ENCODE peak calls at places on chromosomes 4 and X, in seven cellular contexts. Q, J, F, I, C, H and O are unnamed samples.

GRCh38 chr4:87423313-87424031 is 1.1 kb downstream of the NUDT9 start:
- DNase-seq in I (no peak), F (no peak), C (no peak), Q (peak; percentile 38), H (no peak), J (no peak), O (no peak)

GRCh38 chr4:148961526-148961925 is 519.3 kb upstream of the NR3C2 start:
- DNase-seq in I (no peak), J (no peak), Q (no peak), F (no peak), H (no peak), C (no peak), O (no peak)

GRCh38 chr4:121728798-121729226 is 32.0 kb upstream of the ANXA5 start:
- DNase-seq in F (no peak), Q (peak; percentile 38), I (no peak), C (no peak), J (no peak), H (peak; percentile 21), O (no peak)

GRCh38 chr4:7727727-7728126 is 211.9 kb downstream of the AFAP1 start:
- DNase-seq in J (no peak), I (no peak), Q (no peak), C (no peak), H (no peak), F (no peak), O (no peak)

GRCh38 chr4:43352859-43353258 is 460.3 kb downstream of the GRXCR1 start:
- DNase-seq in C (no peak), J (no peak), H (no peak), I (no peak), Q (no peak), F (no peak), O (no peak)

GRCh38 chr4:8904666-8905065 is 33.0 kb upstream of the HMX1 start:
- DNase-seq in C (no peak), J (no peak), I (peak; percentile 5), F (no peak), H (no peak), Q (no peak), O (no peak)

GRCh38 chrX:121000589-121000988 is 15.0 kb upstream of the CT47A1 start:
- DNase-seq in C (no peak), I (no peak), F (no peak), J (no peak), Q (peak; percentile 1), H (peak; percentile 33), O (no peak)

GRCh38 chr4:1223841-1224809 is 24.8 kb downstream of the CTBP1 start:
- DNase-seq in J (no peak), Q (no peak), H (no peak), C (no peak), I (no peak), F (no peak), O (no peak)

GRCh38 chr4:83011779-83012630 is 1.4 kb upstream of the LIN54 start:
- DNase-seq in C (peak; percentile 70), H (peak; percentile 20), J (peak; percentile 42), I (peak; percentile 40), F (no peak), Q (peak; percentile 59), O (no peak)

GRCh38 chrX:136200466-136200865 is 50.7 kb downstream of the MAP7D3 start:
- DNase-seq in F (no peak), I (no peak), C (no peak), J (no peak), Q (peak; percentile 45), H (peak; percentile 29), O (no peak)

GRCh38 chr4:1588306-1588705 is 95.8 kb downstream of the FAM53A start:
- DNase-seq in J (no peak), Q (no peak), I (no peak), F (no peak), H (no peak), C (no peak), O (no peak)

DNA sequence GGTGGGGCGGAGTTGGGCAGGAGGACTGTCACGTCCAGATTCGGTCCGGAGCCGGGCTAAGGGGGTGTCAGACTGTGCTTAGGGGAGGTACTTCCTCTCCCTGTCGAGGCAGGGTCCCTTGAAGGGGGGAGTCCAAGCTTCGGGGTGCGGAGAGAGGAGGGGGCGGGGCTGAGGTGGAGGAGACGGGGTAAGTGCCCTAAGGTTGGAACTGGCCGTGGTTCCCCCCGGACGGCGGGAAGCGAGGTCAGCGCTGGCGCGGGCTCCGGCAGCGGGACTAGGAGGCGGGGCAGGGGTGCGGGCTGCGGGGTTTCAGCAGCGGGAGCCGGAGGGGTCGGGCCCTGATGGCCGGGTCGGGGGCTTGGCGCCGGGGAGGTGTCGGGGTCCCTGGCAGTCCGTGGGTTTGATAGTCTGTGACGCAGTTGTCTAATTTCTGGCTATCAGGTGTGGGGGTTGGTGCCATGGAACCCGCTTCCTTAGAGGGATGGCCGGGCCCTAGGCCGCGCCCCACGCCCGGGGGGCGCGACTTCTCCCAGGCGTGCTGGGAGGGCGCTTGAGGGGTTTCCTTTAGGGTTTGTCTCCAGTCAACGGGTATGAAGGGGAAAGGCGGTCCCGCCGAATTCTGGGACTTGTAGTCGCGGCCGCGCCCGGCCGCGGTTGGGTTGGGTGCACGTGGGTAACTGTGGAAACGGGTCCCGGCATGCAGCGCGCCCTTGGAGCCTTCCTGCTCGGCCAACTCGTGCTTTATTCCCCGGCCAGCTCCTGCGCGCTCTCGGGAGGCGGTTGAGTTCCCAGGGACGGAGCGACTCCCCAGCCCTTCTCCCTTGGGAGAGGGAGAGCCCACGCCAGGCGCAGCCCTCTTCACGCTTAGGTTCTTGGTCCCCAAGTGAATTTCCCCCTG is 1.5 kb downstream of the DCUN1D4 start:
- DNase-seq in H (peak; percentile 92), J (peak; percentile 93), F (peak; percentile 58), I (peak; percentile 93), Q (peak; percentile 89), C (peak; percentile 96), O (peak; percentile 76)
- TF ChIP-seq POLR2A in H (peak; percentile 51), J (peak; percentile 21), F (no peak), I (peak; percentile 60), Q (peak; percentile 49), C (no peak), O (no peak)

GRCh38 chr4:174859904-174860303 is 30.9 kb upstream of the GLRA3 start:
- DNase-seq in H (no peak), C (no peak), Q (no peak), F (no peak), I (no peak), J (no peak), O (no peak)
- TF ChIP-seq POLR2A in H (no peak), C (no peak), Q (no peak), F (no peak), I (no peak), J (no peak), O (no peak)

DNA sequence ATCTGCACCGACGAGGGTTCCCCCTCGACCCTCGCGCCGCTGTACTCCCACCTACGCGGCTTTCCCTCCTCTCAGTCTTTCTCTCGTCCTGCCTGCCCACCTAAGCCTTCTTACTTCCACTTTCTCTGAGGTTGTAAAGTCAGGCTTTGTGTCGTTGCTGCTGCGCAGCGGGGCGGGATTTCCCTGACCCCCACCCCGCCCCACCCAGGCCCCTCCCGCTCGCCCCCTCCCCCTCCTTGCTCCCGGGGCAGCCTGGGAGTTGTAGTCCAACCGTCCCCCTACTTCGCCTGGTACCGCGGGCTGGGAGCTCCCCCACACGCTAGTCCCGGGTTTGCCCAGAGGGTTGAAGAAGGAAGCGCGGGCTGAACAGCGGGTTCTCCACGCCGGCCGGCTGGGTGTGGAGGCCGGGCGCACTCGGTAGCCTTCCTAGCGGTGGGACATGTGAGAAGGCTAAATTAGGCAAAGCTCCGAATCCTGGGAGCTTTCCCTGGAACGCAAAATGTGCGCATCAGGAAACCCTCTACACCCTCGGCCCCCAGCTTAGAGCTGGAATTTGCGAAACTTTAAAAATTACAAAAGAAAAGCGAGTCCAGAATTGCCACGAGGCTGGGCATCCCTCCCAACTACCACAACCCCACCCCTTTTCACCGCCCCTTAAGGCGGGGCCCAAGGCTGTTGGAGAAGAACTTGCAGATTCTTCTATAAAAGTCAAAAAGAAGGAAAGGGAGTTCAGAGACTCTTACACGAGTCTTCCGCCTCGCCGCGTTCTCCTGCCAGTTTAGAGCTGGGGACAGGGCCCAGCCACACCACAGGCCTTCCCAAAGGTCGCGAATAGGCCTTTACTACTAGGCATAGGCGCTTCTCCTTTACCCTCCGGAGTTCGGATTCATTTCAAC is at the start of gene ATP11C:
- DNase-seq in I (peak; percentile 85), C (peak; percentile 74), J (peak; percentile 79), F (peak; percentile 46), H (peak; percentile 89), Q (peak; percentile 82), O (peak; percentile 17)
- TF ChIP-seq POLR2A in I (peak; percentile 59), C (no peak), J (peak; percentile 55), F (peak; percentile 87), H (peak; percentile 89), Q (peak; percentile 84), O (no peak)

DNA sequence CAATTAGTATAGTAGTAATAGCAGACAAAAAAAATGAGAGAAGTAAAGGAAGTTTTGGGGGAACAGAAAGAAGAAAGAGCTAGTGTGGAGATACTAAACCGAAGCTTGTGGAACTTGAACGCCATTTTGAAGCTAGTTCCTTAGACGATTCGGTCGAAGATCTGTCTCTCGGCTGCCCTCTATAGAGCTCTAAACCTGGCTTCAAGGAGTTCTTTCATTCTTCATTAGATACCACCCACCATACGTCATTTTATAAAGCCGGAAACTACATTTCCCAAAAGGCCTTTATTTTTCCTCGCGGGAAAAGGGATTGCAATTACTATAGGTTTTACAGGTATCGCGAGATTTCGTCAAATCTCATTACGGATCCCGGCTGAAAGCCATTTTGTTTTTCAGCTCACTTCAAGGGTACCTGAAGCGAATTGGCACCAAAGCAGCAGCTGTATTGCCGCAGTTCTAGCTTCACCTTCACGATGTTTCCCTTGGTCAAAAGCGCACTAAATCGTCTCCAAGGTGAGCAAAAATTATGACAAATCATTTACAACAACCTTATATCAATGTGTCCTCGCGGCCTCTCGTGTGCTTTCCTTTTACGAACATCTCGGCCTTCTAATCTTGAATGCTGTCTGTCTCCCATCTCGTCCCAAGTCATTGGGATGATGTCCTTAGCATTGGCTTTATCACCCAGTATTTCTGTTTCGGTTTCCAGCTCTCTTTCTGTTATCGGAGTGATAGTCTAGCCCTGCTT is at the start of gene COX7B:
- DNase-seq in Q (peak; percentile 94), C (peak; percentile 62), H (peak; percentile 97), I (peak; percentile 53), J (peak; percentile 70), F (peak; percentile 25), O (no peak)
- TF ChIP-seq POLR2A in Q (peak; percentile 75), C (no peak), H (no peak), I (peak; percentile 75), J (peak; percentile 41), F (peak; percentile 88), O (peak; percentile 62)

GRCh38 chr4:95550566-95550965 is 1.8 kb upstream of the UNC5C start:
- DNase-seq in C (no peak), J (no peak), F (no peak), I (no peak), Q (no peak), H (no peak), O (no peak)

GRCh38 chr4:95549246-95550138 is 719 bp upstream of the UNC5C start:
- DNase-seq in C (peak; percentile 87), Q (peak; percentile 41), I (peak; percentile 68), H (peak; percentile 24), J (peak; percentile 21), F (peak; percentile 46), O (no peak)

GRCh38 chr4:95546866-95547707 is 1.7 kb downstream of the UNC5C start:
- DNase-seq in F (no peak), I (no peak), Q (no peak), C (peak; percentile 48), J (no peak), H (no peak), O (no peak)

GRCh38 chr4:95547708-95548471 is 883 bp downstream of the UNC5C start:
- DNase-seq in F (no peak), Q (peak; percentile 27), H (no peak), C (peak; percentile 64), J (no peak), I (peak; percentile 29), O (no peak)

GRCh38 chr4:95548738-95549245 is at the start of gene UNC5C:
- DNase-seq in J (peak; percentile 16), F (no peak), C (peak; percentile 93), I (peak; percentile 83), H (peak; percentile 37), Q (peak; percentile 32), O (no peak)
- TF ChIP-seq POLR2A in J (no peak), F (no peak), C (peak; percentile 77), I (peak; percentile 72), H (no peak), Q (no peak), O (peak; percentile 34)